ENCODE peak calls at places on chromosomes 5 and 9, in six cellular contexts. Z is adrenal gland, P is spleen, Q is testis, K is uterus, J is heart left ventricle. F is an unnamed sample.

GRCh38 chr5:93572773-93573626 is 8.0 kb downstream of the NR2F1-AS1 start:
- DNase-seq in J (no peak), Q (no peak), Z (no peak), P (no peak), K (peak; percentile 18), F (peak; percentile 37)

GRCh38 chr9:76415154-76415553 is 20.9 kb upstream of the RFK start:
- DNase-seq in K (no peak), Q (no peak), J (no peak), P (no peak), Z (peak; percentile 55), F (no peak)

GRCh38 chr5:83026507-83026906 is 50.7 kb downstream of the TMEM167A start:
- DNase-seq in J (no peak), Q (no peak), K (no peak), P (no peak), Z (no peak), F (no peak)

GRCh38 chr5:98713027-98713426 is 60.4 kb upstream of the RGMB start:
- DNase-seq in K (no peak), J (no peak), Z (no peak), P (no peak), Q (no peak), F (no peak)

GRCh38 chr9:121654497-121655140 is 3.2 kb downstream of the DAB2IP start:
- DNase-seq in K (no peak), P (peak; percentile 43), Z (no peak), J (no peak), Q (no peak), F (no peak)

GRCh38 chr5:36252722-36253340 is 11.1 kb upstream of the NADK2 start:
- DNase-seq in K (no peak), P (no peak), J (no peak), Q (no peak), Z (no peak), F (no peak)

GRCh38 chr9:13427587-13427986 is 148.1 kb upstream of the MPDZ start:
- DNase-seq in K (no peak), P (no peak), Q (no peak), Z (no peak), J (no peak), F (peak; percentile 72)

GRCh38 chr9:90053027-90053426 is 448.2 kb downstream of the GADD45G start:
- DNase-seq in Q (peak; percentile 26), P (no peak), Z (no peak), J (no peak), K (no peak), F (peak; percentile 30)

GRCh38 chr5:173012882-173013281 is 29.3 kb downstream of the ATP6V0E1 start:
- DNase-seq in Q (no peak), Z (peak; percentile 73), K (no peak), J (no peak), P (peak; percentile 79), F (peak; percentile 30)

GRCh38 chr9:97543568-97543967 is 42.1 kb downstream of the TMOD1 start:
- DNase-seq in P (no peak), K (no peak), J (no peak), Q (no peak), Z (peak; percentile 46), F (peak; percentile 15)

GRCh38 chr5:133685402-133686018 is 73.2 kb upstream of the FSTL4 start:
- DNase-seq in K (no peak), P (peak; percentile 51), Z (no peak), Q (no peak), J (no peak), F (no peak)

GRCh38 chr5:72166070-72166979 is 59.0 kb downstream of the MAP1B start:
- DNase-seq in K (peak; percentile 37), J (peak; percentile 60), P (no peak), Z (peak; percentile 88), Q (peak; percentile 50), F (no peak)

GRCh38 chr9:127710204-127710805 is 3.5 kb downstream of the CFAP157 start:
- DNase-seq in K (no peak), J (no peak), P (no peak), Z (no peak), Q (no peak), F (no peak)

GRCh38 chr5:145980257-145980656 is 43.9 kb downstream of the SH3RF2 start:
- DNase-seq in P (no peak), J (no peak), K (no peak), Z (no peak), Q (no peak), F (no peak)

GRCh38 chr9:109048822-109049221 is 35.5 kb upstream of the CTNNAL1 start:
- DNase-seq in Z (no peak), K (no peak), Q (no peak), P (no peak), J (no peak), F (no peak)

GRCh38 chr9:112173489-112174222 is 1.4 kb downstream of the SUSD1 start:
- DNase-seq in Q (no peak), J (no peak), Z (peak; percentile 46), P (no peak), K (no peak), F (no peak)

GRCh38 chr5:171874210-171874609 is 88.6 kb downstream of the SMIM23 start:
- DNase-seq in P (no peak), Q (no peak), K (no peak), Z (no peak), J (no peak), F (peak; percentile 86)

GRCh38 chr5:135236951-135237791 is 161.9 kb downstream of the MACROH2A1 start:
- DNase-seq in Q (peak; percentile 27), K (peak; percentile 50), P (peak; percentile 51), J (peak; percentile 6), Z (peak; percentile 58), F (no peak)

GRCh38 chr5:88190106-88190834 is 78.4 kb downstream of the TMEM161B start:
- DNase-seq in K (no peak), P (no peak), Q (no peak), Z (no peak), J (no peak), F (no peak)

GRCh38 chr5:179281688-179282087 is 63.6 kb downstream of the ADAMTS2 start:
- DNase-seq in Z (no peak), K (no peak), P (peak; percentile 4), J (no peak), Q (no peak), F (no peak)

GRCh38 chr5:124746252-124746915 is at the start of gene ZNF608:
- DNase-seq in Z (peak; percentile 74), Q (peak; percentile 48), P (no peak), J (peak; percentile 25), K (peak; percentile 32), F (no peak)
- TF ChIP-seq POLR2A in Z (no peak), Q (no peak), P (peak; percentile 4), J (no peak), K (no peak), F (no peak)

GRCh38 chr5:142108432-142109355 is at the start of gene NDFIP1:
- DNase-seq in Q (peak; percentile 83), P (peak; percentile 98), Z (peak; percentile 89), J (peak; percentile 90), K (peak; percentile 85), F (peak; percentile 85)

GRCh38 chr5:142109356-142110045 is 922 bp downstream of the NDFIP1 start:
- DNase-seq in P (no peak), J (peak; percentile 22), Z (peak; percentile 57), K (no peak), Q (peak; percentile 32), F (peak; percentile 52)

GRCh38 chr5:142110988-142111687 is 2.6 kb downstream of the NDFIP1 start:
- DNase-seq in P (no peak), Q (no peak), Z (no peak), K (no peak), J (no peak), F (no peak)

GRCh38 chr5:142107729-142108431 is 699 bp upstream of the NDFIP1 start:
- DNase-seq in P (no peak), J (no peak), Q (no peak), Z (no peak), K (no peak), F (peak; percentile 10)

GRCh38 chr5:142110046-142110531 is 1.5 kb downstream of the NDFIP1 start:
- DNase-seq in J (no peak), Z (peak; percentile 71), K (no peak), Q (peak; percentile 25), P (no peak), F (peak; percentile 68)
- TF ChIP-seq POLR2A in J (no peak), Z (no peak), K (no peak), Q (no peak), P (no peak), F (no peak)

GRCh38 chr5:159207616-159208507 is 1.5 kb downstream of the RNF145 start:
- DNase-seq in J (peak; percentile 83), K (peak; percentile 64), P (peak; percentile 96), Z (peak; percentile 95), Q (peak; percentile 84), F (peak; percentile 92)

GRCh38 chr5:159210306-159210722 is 961 bp upstream of the RNF145 start:
- DNase-seq in Z (no peak), P (no peak), K (no peak), J (no peak), Q (no peak), F (peak; percentile 78)

GRCh38 chr5:159208508-159209437 is 580 bp downstream of the RNF145 start:
- DNase-seq in Q (peak; percentile 58), Z (peak; percentile 59), K (peak; percentile 36), P (no peak), J (peak; percentile 45), F (peak; percentile 49)

GRCh38 chr5:159210846-159211245 is 1.5 kb upstream of the RNF145 start:
- DNase-seq in P (no peak), Q (no peak), K (no peak), Z (no peak), J (no peak), F (no peak)

GRCh38 chr5:159209438-159210305 is at the start of gene RNF145:
- DNase-seq in P (peak; percentile 98), K (peak; percentile 88), Z (peak; percentile 95), J (peak; percentile 88), Q (peak; percentile 92), F (peak; percentile 73)
- TF ChIP-seq POLR2A in P (no peak), K (peak; percentile 71), Z (no peak), J (no peak), Q (no peak), F (peak; percentile 59)

GRCh38 chr5:150780180-150780692 is 1.7 kb downstream of the SMIM3 start:
- DNase-seq in P (no peak), K (peak; percentile 47), Q (no peak), J (peak; percentile 38), Z (peak; percentile 74), F (peak; percentile 86)
- TF ChIP-seq POLR2A in P (peak; percentile 38), K (peak; percentile 25), Q (no peak), J (peak; percentile 41), Z (no peak), F (no peak)

F was measured in NB4.